ENCODE peak calls at places on chromosomes 11 and 22, in four cellular contexts. O is right atrium auricular region, Z is hepatocyte, V is colonic mucosa. A is an unnamed sample.

GRCh38 chr22:21102659-21103267 is 57.0 kb downstream of the LRRC74B start:
- DNase-seq in O (peak), Z (peak), V (peak), A (peak)

GRCh38 chr22:39967996-39968968 is 8.1 kb downstream of the TMA7B start:
- DNase-seq in O (peak), Z (no peak), V (no peak), A (peak)

GRCh38 chr11:118572914-118573550 is 823 bp downstream of the ARCN1 start:
- DNase-seq in O (no peak), Z (peak), V (peak), A (peak)

GRCh38 chr11:107702723-107703122 is 9.1 kb downstream of the SLN start:
- DNase-seq in O (no peak), Z (no peak), V (no peak), A (no peak)

GRCh38 chr11:35190804-35191348 is 51.9 kb downstream of the CD44 start:
- DNase-seq in O (no peak), Z (peak), V (no peak), A (peak)

GRCh38 chr11:45161252-45162063 is 15.0 kb downstream of the PRDM11 start:
- DNase-seq in O (no peak), Z (no peak), V (no peak), A (no peak)

GRCh38 chr22:35299717-35300497 is at the start of gene TOM1:
- DNase-seq in O (peak), Z (peak), V (peak), A (peak)

GRCh38 chr11:99069831-99070444 is 49.2 kb downstream of the CNTN5 start:
- DNase-seq in O (no peak), Z (peak), V (no peak), A (peak)

GRCh38 chr11:113384551-113384950 is 3.0 kb upstream of the ANKK1 start:
- DNase-seq in O (no peak), Z (peak), V (no peak), A (peak)

GRCh38 chr11:83306385-83307080 is 20.4 kb upstream of the CCDC90B start:
- DNase-seq in O (no peak), Z (no peak), V (no peak), A (no peak)

GRCh38 chr11:127490896-127491295 is 490.3 kb upstream of the KIRREL3 start:
- DNase-seq in O (no peak), Z (no peak), V (no peak), A (no peak)

GRCh38 chr11:31340903-31341572 is 28.5 kb downstream of the DCDC1 start:
- DNase-seq in O (no peak), Z (peak), V (peak), A (peak)

GRCh38 chr22:45302047-45302446 is 7.7 kb upstream of the FAM118A start:
- DNase-seq in O (no peak), Z (peak), V (no peak), A (peak)

GRCh38 chr11:60992842-60993409 is 21.4 kb downstream of the CD6 start:
- DNase-seq in O (no peak), Z (peak), V (no peak), A (no peak)

GRCh38 chr22:25202290-25202921 is 2.7 kb downstream of the CRYBB3 start:
- DNase-seq in O (peak), Z (peak), V (peak), A (peak)

GRCh38 chr11:33457948-33458347 is 200.8 kb downstream of the HIPK3 start:
- DNase-seq in O (no peak), Z (no peak), V (no peak), A (no peak)

GRCh38 chr22:37316875-37317371 is 34.6 kb downstream of the CYTH4 start:
- DNase-seq in O (peak), Z (peak), V (peak), A (peak)

GRCh38 chr11:57643802-57644201 is 5.9 kb downstream of the YPEL4 start:
- DNase-seq in O (no peak), Z (no peak), V (no peak), A (no peak)

GRCh38 chr11:57639321-57640067 is 10.2 kb downstream of the YPEL4 start:
- DNase-seq in O (no peak), Z (peak), V (no peak), A (peak)

GRCh38 chr11:57641011-57641410 is 8.7 kb downstream of the YPEL4 start:
- DNase-seq in O (no peak), Z (peak), V (no peak), A (peak)

GRCh38 chr11:57640068-57640800 is 9.5 kb downstream of the YPEL4 start:
- DNase-seq in O (no peak), Z (no peak), V (no peak), A (no peak)

DNA sequence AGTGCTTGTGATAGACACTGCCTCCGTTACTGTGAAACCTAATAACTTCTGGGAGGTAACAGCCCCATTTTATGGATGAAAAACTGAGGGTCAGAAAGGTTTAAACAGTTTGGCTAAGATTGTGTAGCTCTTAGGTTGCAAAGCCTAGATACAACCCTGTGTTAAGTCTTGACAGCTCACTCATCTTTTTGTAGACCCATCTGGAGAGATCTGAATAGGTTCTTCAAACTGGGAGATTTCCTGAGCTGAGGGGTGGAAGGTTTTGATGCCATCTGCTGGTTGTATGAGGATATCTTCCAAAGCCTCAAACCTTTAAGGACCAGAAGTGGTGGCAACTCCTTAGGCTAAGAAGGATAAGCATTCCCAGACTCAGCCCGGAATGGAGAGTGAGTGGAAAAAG is 8.3 kb downstream of the YPEL4 start:
- DNase-seq in O (no peak), Z (peak), V (no peak), A (peak)
- TF ChIP-seq CTCF in O (peak), Z (peak), V (peak), A (peak)

GRCh38 chr11:38818720-38819119 is 2220.7 kb upstream of the RAG2 start:
- DNase-seq in O (no peak), Z (no peak), V (no peak), A (no peak)
- H3K4me3 ChIP-seq in O (no peak), Z (no peak), V (no peak), A (no peak)

DNA sequence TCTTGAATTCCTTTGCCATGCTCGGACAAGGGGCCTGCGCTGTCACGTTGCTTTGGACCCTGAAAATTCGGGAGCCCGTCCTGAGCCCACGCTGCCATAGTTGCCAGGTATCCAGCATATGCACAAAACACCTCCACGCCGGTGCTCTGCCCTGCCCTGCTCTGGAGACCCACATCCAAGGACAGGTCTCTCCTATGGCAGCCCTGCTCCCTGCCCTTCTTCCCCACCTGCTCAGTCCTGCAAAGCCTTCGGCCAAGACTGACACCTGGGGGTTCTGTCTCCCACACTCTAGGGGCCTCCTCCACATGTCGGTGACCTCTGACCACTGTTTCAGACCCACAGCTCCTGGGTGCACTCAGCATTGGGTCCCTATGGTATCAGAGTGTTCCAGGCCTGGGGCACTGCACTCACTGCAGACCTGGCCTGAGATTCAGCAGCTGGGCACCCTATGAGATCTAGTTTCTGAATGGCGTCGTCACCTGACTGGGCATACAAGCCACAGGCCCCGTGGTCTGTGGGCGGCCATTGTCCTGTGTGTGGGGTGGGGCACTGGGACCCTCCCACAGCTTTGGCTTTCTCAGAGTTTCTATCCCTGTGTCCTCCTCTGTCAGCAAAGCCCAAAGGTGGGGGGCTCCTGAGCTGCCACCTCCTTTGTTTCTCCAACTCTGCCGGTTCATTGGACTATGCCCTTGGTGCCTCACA is 2.0 kb upstream of the KRTAP5-6 start:
- DNase-seq in O (no peak), Z (no peak), V (peak), A (no peak)
- TF ChIP-seq CTCF in O (no peak), Z (no peak), V (no peak), A (no peak)

DNA sequence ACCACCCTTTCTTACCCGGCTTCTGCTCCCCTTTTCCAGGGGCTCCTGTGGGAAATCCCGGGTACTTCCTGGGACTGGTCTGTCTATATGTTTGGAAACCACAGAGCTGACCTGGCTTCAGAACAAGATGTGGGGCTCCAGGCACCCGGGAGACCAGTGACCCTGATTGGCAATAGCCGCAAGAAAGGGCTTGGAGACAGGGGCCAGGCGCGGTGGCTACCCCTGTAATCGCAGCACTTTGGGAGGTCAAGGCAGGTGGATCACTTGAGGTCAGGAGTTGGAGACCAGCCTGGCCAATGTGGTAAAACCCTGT is 3.2 kb upstream of the NEAT1 start:
- DNase-seq in O (no peak), Z (no peak), V (no peak), A (no peak)
- H3K4me3 ChIP-seq in O (peak), Z (peak), V (peak), A (peak)

GRCh38 chr11:134862796-134863195 is 450.8 kb upstream of the B3GAT1 start:
- DNase-seq in O (no peak), Z (no peak), V (no peak), A (no peak)

GRCh38 chr11:134858783-134859480 is 446.9 kb upstream of the B3GAT1 start:
- DNase-seq in O (no peak), Z (no peak), V (no peak), A (no peak)

GRCh38 chr11:134863294-134863693 is 451.3 kb upstream of the B3GAT1 start:
- DNase-seq in O (no peak), Z (peak), V (no peak), A (no peak)

GRCh38 chr11:134862168-134862567 is 450.1 kb upstream of the B3GAT1 start:
- DNase-seq in O (no peak), Z (no peak), V (no peak), A (no peak)

DNA sequence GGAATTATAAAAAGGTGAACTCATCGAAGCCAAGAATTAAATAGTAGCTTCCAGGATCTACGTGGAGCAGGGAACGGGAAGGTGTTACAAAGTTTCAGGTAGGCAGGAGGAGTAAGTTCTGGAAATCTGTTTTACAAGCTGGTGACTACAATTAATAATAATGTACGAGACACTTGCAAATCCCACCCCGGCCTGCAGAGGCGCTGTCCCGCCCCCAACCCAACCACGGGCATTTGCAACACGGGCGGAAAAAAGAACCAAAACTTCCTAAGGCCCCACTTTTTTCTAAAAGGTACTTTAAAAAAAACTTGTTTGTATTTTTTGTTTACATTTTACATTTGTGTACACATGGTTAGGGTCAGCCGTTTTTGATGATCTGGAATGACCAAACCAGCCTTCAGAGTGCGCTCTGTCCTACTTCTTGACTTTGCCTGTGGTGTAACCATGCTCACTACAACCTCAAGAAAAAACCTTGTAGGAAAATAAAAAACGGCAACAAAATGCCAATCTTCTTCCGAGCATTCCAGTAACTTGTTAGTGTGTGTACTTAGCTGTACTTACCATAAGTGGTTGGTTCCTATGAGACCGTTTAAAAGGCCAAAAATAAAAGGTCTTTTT is 449.6 kb upstream of the B3GAT1 start:
- DNase-seq in O (no peak), Z (no peak), V (no peak), A (no peak)
- TF ChIP-seq CTCF in O (no peak), Z (no peak), V (no peak), A (no peak)

DNA sequence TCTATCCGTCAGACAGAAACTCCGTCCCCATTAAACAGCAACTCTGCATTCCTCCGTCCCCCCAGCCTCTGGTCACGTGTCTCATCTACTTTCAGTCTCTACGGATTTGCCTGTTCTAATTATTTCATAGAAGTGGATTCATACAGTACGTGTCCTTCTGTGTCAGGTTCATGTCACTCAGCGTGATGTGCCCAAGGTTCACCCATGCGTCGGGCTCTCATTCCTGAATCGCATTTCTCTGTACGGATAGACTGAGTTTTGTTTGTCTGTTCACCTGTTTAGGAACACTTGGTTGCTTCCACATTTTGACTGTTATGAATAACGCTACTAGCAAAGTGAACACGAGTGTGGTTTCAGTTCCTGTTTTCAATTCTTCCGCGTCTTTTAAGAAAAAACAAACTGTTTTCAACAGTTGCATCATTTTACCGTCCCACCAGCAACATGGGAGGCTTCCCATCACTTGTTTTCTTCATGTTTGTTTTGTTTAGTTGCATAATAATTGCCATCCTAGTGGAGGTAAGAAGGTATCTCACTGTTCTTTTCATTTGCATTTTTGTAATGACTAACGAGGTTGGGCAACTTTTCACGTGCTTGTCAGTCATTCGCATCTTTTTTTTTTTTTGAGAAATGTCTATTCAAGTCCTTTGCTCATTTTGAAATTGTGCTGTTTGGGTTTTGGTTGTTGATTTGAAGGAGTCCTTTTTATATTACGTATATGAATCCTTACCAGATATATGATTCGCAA is 8.9 kb upstream of the NLRP6 start:
- DNase-seq in O (peak), Z (no peak), V (peak), A (peak)
- H3K4me3 ChIP-seq in O (no peak), Z (no peak), V (no peak), A (no peak)

GRCh38 chr11:117197006-117197405 is 2.2 kb upstream of the TAGLN start:
- DNase-seq in O (no peak), Z (no peak), V (no peak), A (no peak)

GRCh38 chr11:117195761-117196160 is 3.4 kb upstream of the TAGLN start:
- DNase-seq in O (no peak), Z (no peak), V (no peak), A (no peak)

GRCh38 chr11:117199061-117199915 is at the start of gene TAGLN:
- DNase-seq in O (peak), Z (peak), V (peak), A (peak)

GRCh38 chr11:117198613-117199012 is 557 bp upstream of the TAGLN start:
- DNase-seq in O (no peak), Z (no peak), V (no peak), A (no peak)

GRCh38 chr11:117197516-117198456 is 1.4 kb upstream of the TAGLN start:
- DNase-seq in O (no peak), Z (peak), V (peak), A (no peak)
- TF ChIP-seq CTCF in O (peak), Z (peak), V (peak), A (peak)